ENCODE peak calls at places on chromosomes 11 and 22, in eight cellular contexts. One of them, this sample, is unnamed.

GRCh38 chr11:102157219-102157618 is 47.0 kb downstream of the YAP1 start:
- DNase-seq in substantia nigra: no peak
- DNase-seq in NCI-H1694 treated with DMSO at 0.1 percent for 48 hours: no peak
- DNase-seq in type B pancreatic cell: no peak
- DNase-seq in ureter: no peak
- DNase-seq in effector CD4-positive, alpha-beta T cell: no peak
- DNase-seq in GM12865: no peak
- DNase-seq in NCI-H226: peak
- DNase-seq in this sample: no peak

GRCh38 chr11:63508009-63508408 is 2.1 kb downstream of the LGALS12 start:
- DNase-seq in substantia nigra: no peak
- DNase-seq in NCI-H1694 treated with DMSO at 0.1 percent for 48 hours: no peak
- DNase-seq in type B pancreatic cell: no peak
- DNase-seq in ureter: no peak
- DNase-seq in effector CD4-positive, alpha-beta T cell: no peak
- DNase-seq in GM12865: peak
- DNase-seq in NCI-H226: no peak
- DNase-seq in this sample: peak

GRCh38 chr11:117713676-117714075 is 83.3 kb downstream of the DSCAML1 start:
- DNase-seq in substantia nigra: no peak
- DNase-seq in NCI-H1694 treated with DMSO at 0.1 percent for 48 hours: no peak
- DNase-seq in type B pancreatic cell: no peak
- DNase-seq in ureter: no peak
- DNase-seq in effector CD4-positive, alpha-beta T cell: no peak
- DNase-seq in GM12865: peak
- DNase-seq in NCI-H226: no peak
- DNase-seq in this sample: no peak

GRCh38 chr11:72850832-72851231 is 36.6 kb downstream of the ATG16L2 start:
- DNase-seq in substantia nigra: no peak
- DNase-seq in NCI-H1694 treated with DMSO at 0.1 percent for 48 hours: no peak
- DNase-seq in type B pancreatic cell: no peak
- DNase-seq in ureter: no peak
- DNase-seq in effector CD4-positive, alpha-beta T cell: no peak
- DNase-seq in GM12865: no peak
- DNase-seq in NCI-H226: no peak
- DNase-seq in this sample: no peak

GRCh38 chr11:6635082-6635932 is 16.1 kb upstream of the TPP1 start:
- DNase-seq in substantia nigra: no peak
- DNase-seq in NCI-H1694 treated with DMSO at 0.1 percent for 48 hours: no peak
- DNase-seq in type B pancreatic cell: no peak
- DNase-seq in ureter: no peak
- DNase-seq in effector CD4-positive, alpha-beta T cell: no peak
- DNase-seq in GM12865: no peak
- DNase-seq in NCI-H226: no peak
- DNase-seq in this sample: no peak

GRCh38 chr11:6200975-6201374 is 2.0 kb downstream of the OR52W1 start:
- DNase-seq in substantia nigra: no peak
- DNase-seq in NCI-H1694 treated with DMSO at 0.1 percent for 48 hours: no peak
- DNase-seq in type B pancreatic cell: no peak
- DNase-seq in ureter: no peak
- DNase-seq in effector CD4-positive, alpha-beta T cell: no peak
- DNase-seq in GM12865: no peak
- DNase-seq in NCI-H226: no peak
- DNase-seq in this sample: no peak

GRCh38 chr22:36658900-36659299 is 44.7 kb downstream of the CACNG2 start:
- DNase-seq in substantia nigra: no peak
- DNase-seq in NCI-H1694 treated with DMSO at 0.1 percent for 48 hours: no peak
- DNase-seq in type B pancreatic cell: no peak
- DNase-seq in ureter: peak
- DNase-seq in effector CD4-positive, alpha-beta T cell: no peak
- DNase-seq in GM12865: no peak
- DNase-seq in NCI-H226: no peak
- DNase-seq in this sample: no peak

GRCh38 chr11:68998390-68998911 is 14.6 kb downstream of the MRGPRF start:
- DNase-seq in substantia nigra: no peak
- DNase-seq in NCI-H1694 treated with DMSO at 0.1 percent for 48 hours: peak
- DNase-seq in type B pancreatic cell: peak
- DNase-seq in ureter: peak
- DNase-seq in effector CD4-positive, alpha-beta T cell: no peak
- DNase-seq in GM12865: no peak
- DNase-seq in NCI-H226: no peak
- DNase-seq in this sample: no peak

GRCh38 chr11:75174781-75175370 is 24.0 kb downstream of the SLCO2B1 start:
- DNase-seq in substantia nigra: no peak
- DNase-seq in NCI-H1694 treated with DMSO at 0.1 percent for 48 hours: no peak
- DNase-seq in type B pancreatic cell: no peak
- DNase-seq in ureter: no peak
- DNase-seq in effector CD4-positive, alpha-beta T cell: no peak
- DNase-seq in GM12865: peak
- DNase-seq in NCI-H226: peak
- DNase-seq in this sample: no peak

GRCh38 chr22:39266398-39267030 is 21.7 kb upstream of the PDGFB start:
- DNase-seq in substantia nigra: no peak
- DNase-seq in NCI-H1694 treated with DMSO at 0.1 percent for 48 hours: no peak
- DNase-seq in type B pancreatic cell: no peak
- DNase-seq in ureter: no peak
- DNase-seq in effector CD4-positive, alpha-beta T cell: no peak
- DNase-seq in GM12865: peak
- DNase-seq in NCI-H226: no peak
- DNase-seq in this sample: peak

GRCh38 chr11:107708787-107709186 is 3.1 kb downstream of the SLN start:
- DNase-seq in substantia nigra: no peak
- DNase-seq in NCI-H1694 treated with DMSO at 0.1 percent for 48 hours: no peak
- DNase-seq in type B pancreatic cell: no peak
- DNase-seq in ureter: no peak
- DNase-seq in effector CD4-positive, alpha-beta T cell: no peak
- DNase-seq in GM12865: no peak
- DNase-seq in NCI-H226: no peak
- DNase-seq in this sample: no peak

GRCh38 chr11:3122775-3123201 is 42.3 kb downstream of the OSBPL5 start:
- DNase-seq in substantia nigra: no peak
- DNase-seq in NCI-H1694 treated with DMSO at 0.1 percent for 48 hours: no peak
- DNase-seq in type B pancreatic cell: no peak
- DNase-seq in ureter: no peak
- DNase-seq in effector CD4-positive, alpha-beta T cell: no peak
- DNase-seq in GM12865: no peak
- DNase-seq in NCI-H226: no peak
- DNase-seq in this sample: no peak

GRCh38 chr11:103433380-103433779 is 324.2 kb downstream of the DYNC2H1 start:
- DNase-seq in substantia nigra: no peak
- DNase-seq in NCI-H1694 treated with DMSO at 0.1 percent for 48 hours: no peak
- DNase-seq in type B pancreatic cell: no peak
- DNase-seq in ureter: no peak
- DNase-seq in effector CD4-positive, alpha-beta T cell: no peak
- DNase-seq in GM12865: no peak
- DNase-seq in NCI-H226: peak
- DNase-seq in this sample: no peak

GRCh38 chr22:39240841-39241631 is 3.7 kb downstream of the PDGFB start:
- DNase-seq in substantia nigra: no peak
- DNase-seq in NCI-H1694 treated with DMSO at 0.1 percent for 48 hours: no peak
- DNase-seq in type B pancreatic cell: no peak
- DNase-seq in ureter: peak
- DNase-seq in effector CD4-positive, alpha-beta T cell: no peak
- DNase-seq in GM12865: no peak
- DNase-seq in NCI-H226: peak
- DNase-seq in this sample: no peak

GRCh38 chr22:31347251-31348008 is 1.3 kb upstream of the PATZ1 start:
- DNase-seq in substantia nigra: peak
- DNase-seq in NCI-H1694 treated with DMSO at 0.1 percent for 48 hours: peak
- DNase-seq in type B pancreatic cell: peak
- DNase-seq in ureter: peak
- DNase-seq in effector CD4-positive, alpha-beta T cell: peak
- DNase-seq in GM12865: peak
- DNase-seq in NCI-H226: peak
- DNase-seq in this sample: peak

GRCh38 chr11:118838905-118839553 is 44.7 kb upstream of the CXCR5 start:
- DNase-seq in substantia nigra: no peak
- DNase-seq in NCI-H1694 treated with DMSO at 0.1 percent for 48 hours: no peak
- DNase-seq in type B pancreatic cell: no peak
- DNase-seq in ureter: no peak
- DNase-seq in effector CD4-positive, alpha-beta T cell: no peak
- DNase-seq in GM12865: peak
- DNase-seq in NCI-H226: no peak
- DNase-seq in this sample: peak

GRCh38 chr11:34219279-34219678 is 113.8 kb downstream of the NAT10 start:
- DNase-seq in substantia nigra: no peak
- DNase-seq in NCI-H1694 treated with DMSO at 0.1 percent for 48 hours: no peak
- DNase-seq in type B pancreatic cell: no peak
- DNase-seq in ureter: no peak
- DNase-seq in effector CD4-positive, alpha-beta T cell: no peak
- DNase-seq in GM12865: no peak
- DNase-seq in NCI-H226: no peak
- DNase-seq in this sample: no peak

GRCh38 chr11:75160328-75160757 is 9.4 kb downstream of the SLCO2B1 start:
- DNase-seq in substantia nigra: no peak
- DNase-seq in NCI-H1694 treated with DMSO at 0.1 percent for 48 hours: no peak
- DNase-seq in type B pancreatic cell: no peak
- DNase-seq in ureter: no peak
- DNase-seq in effector CD4-positive, alpha-beta T cell: no peak
- DNase-seq in GM12865: no peak
- DNase-seq in NCI-H226: no peak
- DNase-seq in this sample: no peak

GRCh38 chr11:109864161-109864661 is 229.0 kb upstream of the ZC3H12C start:
- DNase-seq in substantia nigra: no peak
- DNase-seq in NCI-H1694 treated with DMSO at 0.1 percent for 48 hours: no peak
- DNase-seq in type B pancreatic cell: no peak
- DNase-seq in ureter: no peak
- DNase-seq in effector CD4-positive, alpha-beta T cell: no peak
- DNase-seq in GM12865: peak
- DNase-seq in NCI-H226: no peak
- DNase-seq in this sample: peak

GRCh38 chr11:45156731-45157130 is 10.3 kb downstream of the PRDM11 start:
- DNase-seq in substantia nigra: no peak
- DNase-seq in NCI-H1694 treated with DMSO at 0.1 percent for 48 hours: no peak
- DNase-seq in type B pancreatic cell: no peak
- DNase-seq in ureter: no peak
- DNase-seq in effector CD4-positive, alpha-beta T cell: no peak
- DNase-seq in GM12865: no peak
- DNase-seq in NCI-H226: no peak
- DNase-seq in this sample: no peak

GRCh38 chr22:33328789-33329296 is 270.7 kb upstream of the SYN3 start:
- DNase-seq in substantia nigra: no peak
- DNase-seq in NCI-H1694 treated with DMSO at 0.1 percent for 48 hours: no peak
- DNase-seq in type B pancreatic cell: no peak
- DNase-seq in ureter: no peak
- DNase-seq in effector CD4-positive, alpha-beta T cell: no peak
- DNase-seq in GM12865: peak
- DNase-seq in NCI-H226: peak
- DNase-seq in this sample: no peak

GRCh38 chr11:121300972-121301699 is 8.6 kb downstream of the SC5D start:
- DNase-seq in substantia nigra: no peak
- DNase-seq in NCI-H1694 treated with DMSO at 0.1 percent for 48 hours: no peak
- DNase-seq in type B pancreatic cell: no peak
- DNase-seq in ureter: no peak
- DNase-seq in effector CD4-positive, alpha-beta T cell: no peak
- DNase-seq in GM12865: no peak
- DNase-seq in NCI-H226: no peak
- DNase-seq in this sample: no peak

GRCh38 chr11:134120143-134120850 is 51.4 kb downstream of the JAM3 start:
- DNase-seq in substantia nigra: no peak
- DNase-seq in NCI-H1694 treated with DMSO at 0.1 percent for 48 hours: no peak
- DNase-seq in type B pancreatic cell: no peak
- DNase-seq in ureter: peak
- DNase-seq in effector CD4-positive, alpha-beta T cell: no peak
- DNase-seq in GM12865: no peak
- DNase-seq in NCI-H226: no peak
- DNase-seq in this sample: no peak

GRCh38 chr11:94910779-94911178 is 62.6 kb downstream of the CWC15 start:
- DNase-seq in substantia nigra: no peak
- DNase-seq in NCI-H1694 treated with DMSO at 0.1 percent for 48 hours: no peak
- DNase-seq in type B pancreatic cell: no peak
- DNase-seq in ureter: no peak
- DNase-seq in effector CD4-positive, alpha-beta T cell: no peak
- DNase-seq in GM12865: no peak
- DNase-seq in NCI-H226: no peak
- DNase-seq in this sample: no peak

This sample was measured in GM10248.